ENCODE peak calls at places on chromosomes 3 and 15, in eight cellular contexts. G is uterus, V is ovary, P is spleen, T is adrenal gland, F is IMR-90, R is tibial nerve, J is lower leg skin. A is an unnamed sample.

GRCh38 chr3:108489776-108490175 is 20.6 kb downstream of the MYH15 start:
- DNase-seq in G (no peak), V (no peak), P (no peak), T (peak; percentile 48), F (peak; percentile 51), R (peak; percentile 77), J (peak; percentile 27), A (no peak)

GRCh38 chr15:85925649-85926237 is 131.0 kb upstream of the KLHL25 start:
- DNase-seq in G (no peak), V (no peak), P (no peak), T (no peak), F (no peak), R (no peak), J (no peak), A (no peak)

GRCh38 chr3:45057557-45057956 is 31.5 kb downstream of the CLEC3B start:
- DNase-seq in G (no peak), V (no peak), P (no peak), T (no peak), F (no peak), R (no peak), J (no peak), A (no peak)

GRCh38 chr15:97840501-97840900 is 120.0 kb upstream of the ARRDC4 start:
- DNase-seq in G (no peak), V (no peak), P (no peak), T (no peak), F (no peak), R (no peak), J (no peak), A (no peak)

GRCh38 chr3:4597204-4597985 is 104.2 kb downstream of the ITPR1 start:
- DNase-seq in G (no peak), V (no peak), P (no peak), T (no peak), F (no peak), R (no peak), J (no peak), A (no peak)

GRCh38 chr15:70088427-70088826 is 9.3 kb downstream of the TLE3 start:
- DNase-seq in G (no peak), V (no peak), P (no peak), T (no peak), F (no peak), R (no peak), J (no peak), A (no peak)

GRCh38 chr3:45329779-45330305 is 58.5 kb upstream of the LARS2 start:
- DNase-seq in G (no peak), V (no peak), P (no peak), T (no peak), F (no peak), R (no peak), J (no peak), A (no peak)

GRCh38 chr3:32743934-32744333 is 58.9 kb downstream of the CNOT10 start:
- DNase-seq in G (no peak), V (no peak), P (no peak), T (no peak), F (peak; percentile 38), R (no peak), J (no peak), A (no peak)

GRCh38 chr3:39065197-39065596 is 13.4 kb downstream of the WDR48 start:
- DNase-seq in G (no peak), V (no peak), P (no peak), T (no peak), F (peak; percentile 60), R (no peak), J (no peak), A (no peak)

GRCh38 chr3:118628704-118629341 is 405.8 kb downstream of the IGSF11 start:
- DNase-seq in G (peak; percentile 14), V (no peak), P (no peak), T (peak; percentile 72), F (peak; percentile 72), R (peak; percentile 61), J (peak; percentile 15), A (peak; percentile 58)

GRCh38 chr3:78322780-78323179 is 1282.9 kb downstream of the ROBO2 start:
- DNase-seq in G (no peak), V (no peak), P (no peak), T (no peak), F (no peak), R (no peak), J (no peak), A (no peak)

GRCh38 chr3:69485489-69485888 is 99.6 kb upstream of the FRMD4B start:
- DNase-seq in G (no peak), V (no peak), P (peak; percentile 56), T (no peak), F (no peak), R (no peak), J (no peak), A (no peak)

GRCh38 chr3:24477090-24477656 is 17.5 kb downstream of the THRB start:
- DNase-seq in G (no peak), V (no peak), P (no peak), T (no peak), F (no peak), R (no peak), J (no peak), A (no peak)

GRCh38 chr3:192514081-192514753 is 213.1 kb downstream of the FGF12 start:
- DNase-seq in G (no peak), V (no peak), P (peak; percentile 65), T (no peak), F (no peak), R (no peak), J (no peak), A (no peak)

GRCh38 chr3:53202331-53203015 is 41.5 kb downstream of the PRKCD start:
- DNase-seq in G (no peak), V (no peak), P (no peak), T (no peak), F (no peak), R (no peak), J (no peak), A (no peak)

GRCh38 chr3:83150896-83151295 is 1389.5 kb upstream of the GBE1 start:
- DNase-seq in G (no peak), V (no peak), P (no peak), T (no peak), F (no peak), R (no peak), J (no peak), A (no peak)

GRCh38 chr3:101896103-101896757 is 46.9 kb downstream of the NFKBIZ start:
- DNase-seq in G (no peak), V (no peak), P (no peak), T (no peak), F (peak; percentile 59), R (no peak), J (no peak), A (no peak)

GRCh38 chr3:43341788-43342187 is 55.4 kb downstream of the SNRK start:
- DNase-seq in G (no peak), V (no peak), P (no peak), T (no peak), F (no peak), R (no peak), J (no peak), A (no peak)

GRCh38 chr15:31078461-31078860 is 23.1 kb downstream of the TRPM1 start:
- DNase-seq in G (no peak), V (no peak), P (no peak), T (no peak), F (no peak), R (no peak), J (no peak), A (no peak)

GRCh38 chr3:52280046-52280445 is 1.6 kb upstream of the WDR82 start:
- DNase-seq in G (no peak), V (no peak), P (no peak), T (no peak), F (no peak), R (no peak), J (no peak), A (no peak)

GRCh38 chr3:81277853-81278252 is 483.6 kb downstream of the GBE1 start:
- DNase-seq in G (no peak), V (no peak), P (no peak), T (no peak), F (peak; percentile 4), R (no peak), J (no peak), A (no peak)
- TF ChIP-seq CTCF in G (no peak), V (no peak), P (no peak), T (no peak), F (no peak), R (no peak), J (no peak), A (no peak)

GRCh38 chr3:172710709-172711456 is at the start of gene NCEH1:
- DNase-seq in G (peak; percentile 84), V (peak; percentile 71), P (peak; percentile 96), T (peak; percentile 96), F (peak; percentile 99), R (peak; percentile 81), J (peak; percentile 89), A (peak; percentile 91)
- TF ChIP-seq POLR2A in G (peak; percentile 72), V (peak; percentile 46), P (peak; percentile 62), T (peak; percentile 99), F (peak; percentile 97), R (peak; percentile 67), J (no peak), A (no peak)

GRCh38 chr3:195889843-195890407 is 18.4 kb downstream of the TNK2 start:
- DNase-seq in G (no peak), V (no peak), P (no peak), T (no peak), F (no peak), R (no peak), J (no peak), A (no peak)
- TF ChIP-seq CTCF in G (no peak), V (no peak), P (no peak), T (no peak), F (no peak), R (no peak), J (no peak), A (no peak)

GRCh38 chr3:196141866-196142673 is 60.2 kb upstream of the TFRC start:
- DNase-seq in G (no peak), V (no peak), P (no peak), T (no peak), F (no peak), R (no peak), J (peak; percentile 44), A (peak; percentile 79)

GRCh38 chr3:196142674-196142988 is 60.7 kb upstream of the TFRC start:
- DNase-seq in G (no peak), V (no peak), P (no peak), T (no peak), F (no peak), R (no peak), J (no peak), A (no peak)

GRCh38 chr3:196145420-196146262 is 63.8 kb upstream of the TFRC start:
- DNase-seq in G (no peak), V (no peak), P (no peak), T (no peak), F (peak; percentile 12), R (no peak), J (no peak), A (no peak)

GRCh38 chr3:196144383-196145105 is 62.7 kb upstream of the TFRC start:
- DNase-seq in G (no peak), V (no peak), P (no peak), T (no peak), F (peak; percentile 88), R (no peak), J (no peak), A (no peak)

DNA sequence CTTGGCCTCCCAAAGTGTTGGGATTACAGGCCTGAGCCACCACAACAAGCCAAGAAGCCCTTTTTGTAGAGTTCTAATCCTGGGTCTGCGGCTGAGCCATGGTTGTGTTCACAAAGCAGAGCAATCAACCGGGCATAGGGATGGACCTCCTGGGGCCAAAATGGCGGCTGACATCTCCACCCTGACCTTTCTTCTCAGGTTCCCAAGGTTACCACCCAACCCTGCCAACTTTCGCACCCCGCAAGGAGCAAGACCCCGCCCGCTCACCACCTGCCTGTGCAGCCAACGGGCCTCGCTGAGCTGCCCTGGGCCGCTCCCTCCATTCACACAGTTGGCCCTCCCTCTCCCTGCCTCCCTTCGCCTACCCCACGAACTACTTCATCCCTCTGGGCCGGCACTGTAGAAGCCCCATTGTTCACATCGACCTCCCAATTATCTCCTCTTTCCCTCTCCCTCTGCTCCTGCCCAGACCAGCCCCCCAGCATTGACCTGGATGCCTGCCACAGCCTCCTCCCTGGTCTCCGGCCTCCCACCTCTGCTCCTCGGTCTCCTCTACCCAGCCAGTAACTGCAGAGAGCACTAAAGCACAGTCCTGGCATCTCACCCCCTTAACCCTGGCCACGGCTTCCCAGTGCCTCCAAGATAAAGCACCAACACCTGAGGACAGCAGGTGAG is 62.0 kb upstream of the TFRC start:
- DNase-seq in G (no peak), V (no peak), P (no peak), T (no peak), F (no peak), R (no peak), J (no peak), A (no peak)
- TF ChIP-seq POLR2A in G (no peak), V (no peak), P (no peak), T (no peak), F (no peak), R (no peak), J (no peak), A (no peak)

A was measured in stomach.